ENCODE peak calls at places on chromosome 2, in ten cellular contexts. N, D, W, K, O, F, U, X, Q and Z are unnamed samples. For H3K27me3, the result is how much of the 10 kb centered on the place peaks cover.

GRCh38 chr2:188285774-188286173 is 5.9 kb upstream of the GULP1 start:
- DNase-seq in N (no peak), D (no peak), W (no peak), K (no peak), O (no peak), F (no peak), U (no peak), X (no peak), Q (no peak), Z (no peak)

GRCh38 chr2:173106959-173107628 is 31.4 kb downstream of the MAP3K20 start:
- DNase-seq in N (no peak), D (no peak), W (no peak), K (no peak), O (no peak), F (no peak), U (no peak), X (no peak), Q (no peak), Z (no peak)

GRCh38 chr2:137846993-137847392 is 117.3 kb upstream of the HNMT start:
- DNase-seq in N (no peak), D (no peak), W (no peak), K (no peak), O (no peak), F (no peak), U (no peak), X (no peak), Q (no peak), Z (no peak)

GRCh38 chr2:25201265-25201664 is 32.9 kb upstream of the POMC start:
- DNase-seq in N (peak), D (no peak), W (no peak), K (no peak), O (no peak), F (no peak), U (no peak), X (no peak), Q (no peak), Z (no peak)

GRCh38 chr2:219243291-219243761 is 1.9 kb downstream of the GLB1L start:
- DNase-seq in N (no peak), D (no peak), W (no peak), K (no peak), O (peak), F (peak), U (no peak), X (peak), Q (peak), Z (no peak)

GRCh38 chr2:198756166-198756565 is 701.6 kb downstream of the SATB2 start:
- DNase-seq in N (no peak), D (no peak), W (no peak), K (no peak), O (no peak), F (no peak), U (no peak), X (no peak), Q (no peak), Z (no peak)

GRCh38 chr2:26556309-26557243 is 78.7 kb upstream of the OTOF start:
- DNase-seq in N (no peak), D (no peak), W (no peak), K (no peak), O (no peak), F (no peak), U (no peak), X (no peak), Q (no peak), Z (no peak)

GRCh38 chr2:212797484-212798205 is 259.0 kb upstream of the ERBB4 start:
- DNase-seq in N (no peak), D (no peak), W (no peak), K (no peak), O (no peak), F (no peak), U (peak), X (no peak), Q (no peak), Z (no peak)

GRCh38 chr2:10309286-10309685 is 6.6 kb downstream of the HPCAL1 start:
- DNase-seq in N (no peak), D (no peak), W (no peak), K (no peak), O (no peak), F (no peak), U (no peak), X (no peak), Q (no peak), Z (no peak)

GRCh38 chr2:97966545-97967215 is 29.1 kb downstream of the TMEM131 start:
- DNase-seq in N (no peak), D (no peak), W (no peak), K (no peak), O (no peak), F (peak), U (no peak), X (no peak), Q (no peak), Z (no peak)

GRCh38 chr2:118812530-118812929 is 34.9 kb downstream of the EN1 start:
- DNase-seq in N (peak), D (no peak), W (no peak), K (no peak), O (no peak), F (no peak), U (no peak), X (no peak), Q (no peak), Z (no peak)

GRCh38 chr2:230905448-230906430 is 19.3 kb downstream of the GPR55 start:
- DNase-seq in N (peak), D (no peak), W (peak), K (no peak), O (no peak), F (no peak), U (peak), X (peak), Q (no peak), Z (peak)

GRCh38 chr2:127386246-127386645 is 1.5 kb downstream of the MAP3K2 start:
- DNase-seq in N (no peak), D (no peak), W (no peak), K (no peak), O (no peak), F (no peak), U (no peak), X (no peak), Q (no peak), Z (no peak)

GRCh38 chr2:144083211-144083610 is 436.7 kb downstream of the ZEB2 start:
- DNase-seq in N (no peak), D (peak), W (no peak), K (no peak), O (no peak), F (no peak), U (peak), X (no peak), Q (no peak), Z (no peak)

GRCh38 chr2:205892141-205893064 is 193.6 kb downstream of the INO80D start:
- DNase-seq in N (no peak), D (no peak), W (peak), K (no peak), O (peak), F (peak), U (no peak), X (no peak), Q (peak), Z (no peak)

GRCh38 chr2:230225486-230225885 is at the start of gene SP140:
- DNase-seq in N (no peak), D (peak), W (no peak), K (peak), O (peak), F (peak), U (no peak), X (peak), Q (no peak), Z (peak)

GRCh38 chr2:118738524-118739308 is 108.7 kb downstream of the EN1 start:
- DNase-seq in N (peak), D (no peak), W (no peak), K (no peak), O (no peak), F (peak), U (peak), X (no peak), Q (no peak), Z (no peak)

GRCh38 chr2:96768083-96768561 is 7.4 kb downstream of the CNNM4 start:
- DNase-seq in N (no peak), D (no peak), W (no peak), K (no peak), O (no peak), F (peak), U (no peak), X (peak), Q (no peak), Z (no peak)

GRCh38 chr2:120771556-120772208 is 36.0 kb downstream of the GLI2 start:
- DNase-seq in N (peak), D (peak), W (no peak), K (peak), O (peak), F (no peak), U (peak), X (no peak), Q (peak), Z (no peak)

GRCh38 chr2:174835797-174836255 is 71.6 kb upstream of the CHRNA1 start:
- DNase-seq in N (peak), D (no peak), W (no peak), K (no peak), O (no peak), F (no peak), U (peak), X (no peak), Q (no peak), Z (no peak)

GRCh38 chr2:219630770-219631405 is 3.5 kb downstream of the SLC4A3 start:
- DNase-seq in N (peak), D (peak), W (no peak), K (peak), O (no peak), F (no peak), U (no peak), X (no peak), Q (peak), Z (no peak)

GRCh38 chr2:64679673-64680425 is 26.1 kb upstream of the SERTAD2 start:
- DNase-seq in N (no peak), D (no peak), W (no peak), K (no peak), O (no peak), F (no peak), U (no peak), X (no peak), Q (no peak), Z (no peak)

GRCh38 chr2:215900203-215900611 is 113.1 kb downstream of the MREG start:
- DNase-seq in N (no peak), D (peak), W (no peak), K (no peak), O (peak), F (no peak), U (no peak), X (no peak), Q (no peak), Z (no peak)

GRCh38 chr2:102037681-102038080 is 45.9 kb downstream of the IL1R2 start:
- DNase-seq in N (no peak), D (no peak), W (no peak), K (no peak), O (no peak), F (no peak), U (peak), X (no peak), Q (no peak), Z (no peak)

GRCh38 chr2:27966466-27966865 is 75.9 kb downstream of the BABAM2 start:
- DNase-seq in N (no peak), D (no peak), W (no peak), K (peak), O (no peak), F (no peak), U (no peak), X (no peak), Q (peak), Z (no peak)

GRCh38 chr2:236916181-236916580 is 169.5 kb upstream of the COPS8 start:
- DNase-seq in N (no peak), D (no peak), W (no peak), K (no peak), O (no peak), F (peak), U (no peak), X (no peak), Q (no peak), Z (no peak)

GRCh38 chr2:85326946-85327756 is 638 bp downstream of the TGOLN2 start:
- DNase-seq in N (peak), D (peak), W (no peak), K (peak), O (peak), F (peak), U (peak), X (peak), Q (peak), Z (peak)

GRCh38 chr2:29117636-29118303 is 2.6 kb downstream of the CLIP4 start:
- DNase-seq in N (no peak), D (no peak), W (no peak), K (no peak), O (no peak), F (no peak), U (no peak), X (no peak), Q (no peak), Z (no peak)

GRCh38 chr2:21422050-21422449 is 298.3 kb downstream of the TDRD15 start:
- DNase-seq in N (peak), D (no peak), W (no peak), K (peak), O (peak), F (no peak), U (peak), X (no peak), Q (peak), Z (no peak)

GRCh38 chr2:15834381-15835031 is 105.8 kb upstream of the MYCN start:
- DNase-seq in N (no peak), D (no peak), W (no peak), K (no peak), O (no peak), F (no peak), U (no peak), X (no peak), Q (no peak), Z (no peak)

GRCh38 chr2:236162804-236163482 is 5.2 kb downstream of the GBX2 start:
- DNase-seq in N (no peak), D (no peak), W (no peak), K (no peak), O (no peak), F (no peak), U (no peak), X (no peak), Q (no peak), Z (no peak)

GRCh38 chr2:46162329-46162870 is 134.8 kb upstream of the EPAS1 start:
- DNase-seq in N (no peak), D (no peak), W (no peak), K (no peak), O (no peak), F (no peak), U (no peak), X (no peak), Q (no peak), Z (no peak)

GRCh38 chr2:85662899-85663683 is 4.9 kb downstream of the SFTPB start:
- DNase-seq in N (peak), D (peak), W (no peak), K (peak), O (no peak), F (no peak), U (peak), X (no peak), Q (no peak), Z (no peak)

GRCh38 chr2:44135771-44136170 is 32.9 kb upstream of the PPM1B start:
- DNase-seq in N (peak), D (no peak), W (no peak), K (no peak), O (no peak), F (no peak), U (peak), X (no peak), Q (no peak), Z (no peak)

GRCh38 chr2:130768191-130768855 is 13.0 kb downstream of the AMER3 start:
- DNase-seq in N (no peak), D (no peak), W (no peak), K (no peak), O (no peak), F (no peak), U (no peak), X (no peak), Q (no peak), Z (no peak)

GRCh38 chr2:43251171-43251731 is 24.8 kb upstream of the ZFP36L2 start:
- DNase-seq in N (peak), D (no peak), W (no peak), K (no peak), O (no peak), F (no peak), U (no peak), X (no peak), Q (no peak), Z (no peak)

GRCh38 chr2:83851066-83851465 is 608.0 kb downstream of the SUCLG1 start:
- DNase-seq in N (no peak), D (no peak), W (no peak), K (no peak), O (no peak), F (no peak), U (no peak), X (no peak), Q (no peak), Z (no peak)

DNA sequence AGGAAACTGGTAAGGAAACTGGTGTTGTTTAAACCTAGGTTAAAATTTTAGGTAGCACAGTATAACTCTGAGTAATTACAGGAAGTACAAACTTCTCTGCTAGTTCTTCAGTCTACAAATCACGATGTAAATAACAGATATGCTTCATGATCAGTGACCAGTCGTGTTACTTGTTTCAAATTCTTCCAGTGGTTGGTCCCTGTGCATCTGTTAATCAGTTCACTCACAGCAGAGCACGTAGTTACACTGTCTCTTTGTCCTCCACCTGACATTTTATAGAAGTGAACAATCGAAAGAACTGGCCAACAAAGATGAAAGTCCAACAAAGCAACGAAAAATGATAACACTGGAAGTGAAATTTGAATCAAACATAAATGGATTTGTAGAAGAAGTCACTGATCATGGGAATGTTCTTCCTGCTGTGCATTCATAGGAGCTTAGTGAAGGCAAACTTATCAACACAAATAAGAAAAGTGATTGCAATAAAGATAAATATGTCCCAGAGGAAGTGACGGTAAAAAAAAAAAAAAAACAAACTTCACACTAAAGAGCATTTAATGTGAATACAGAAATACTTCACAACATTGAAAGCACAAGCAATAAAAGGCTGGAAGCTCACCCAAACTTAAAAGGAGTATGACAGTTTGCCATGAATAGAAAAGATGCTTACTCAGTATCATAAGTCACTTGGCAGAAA is 7.0 kb downstream of the EIF2AK2 start:
- DNase-seq in N (no peak), D (no peak), W (no peak), K (no peak), O (no peak), F (peak), U (no peak), X (no peak), Q (no peak), Z (peak)
- H3K4me3 ChIP-seq in N (no peak), D (no peak), W (no peak), K (no peak), O (no peak), F (no peak), U (no peak), X (no peak), Q (no peak), Z (peak)

GRCh38 chr2:36479406-36479805 is 118.6 kb downstream of the FEZ2 start:
- DNase-seq in N (no peak), D (no peak), W (no peak), K (no peak), O (no peak), F (no peak), U (no peak), X (no peak), Q (no peak), Z (no peak)

GRCh38 chr2:36481709-36482108 is 116.3 kb downstream of the FEZ2 start:
- DNase-seq in N (no peak), D (no peak), W (no peak), K (no peak), O (no peak), F (no peak), U (no peak), X (no peak), Q (no peak), Z (no peak)

GRCh38 chr2:36480596-36480995 is 117.4 kb downstream of the FEZ2 start:
- DNase-seq in N (no peak), D (no peak), W (no peak), K (no peak), O (no peak), F (no peak), U (no peak), X (no peak), Q (no peak), Z (no peak)

GRCh38 chr2:36478999-36479398 is 119.0 kb downstream of the FEZ2 start:
- DNase-seq in N (no peak), D (no peak), W (no peak), K (no peak), O (no peak), F (no peak), U (no peak), X (no peak), Q (no peak), Z (no peak)

GRCh38 chr2:36480028-36480427 is 117.9 kb downstream of the FEZ2 start:
- DNase-seq in N (no peak), D (no peak), W (no peak), K (no peak), O (no peak), F (no peak), U (no peak), X (no peak), Q (no peak), Z (no peak)
- H3K27ac ChIP-seq in N (no peak), D (no peak), W (no peak), K (no peak), O (no peak), F (no peak), U (no peak), X (no peak), Q (no peak), Z (no peak)

GRCh38 chr2:71971493-71971892 is 176.2 kb downstream of the CYP26B1 start:
- DNase-seq in N (no peak), D (no peak), W (no peak), K (no peak), O (no peak), F (no peak), U (no peak), X (no peak), Q (no peak), Z (no peak)
- H3K27me3 ChIP-seq in N (under half), D (under half), W (under half), K (under half), O (under half), F (under half), U (under half), X (under half), Q (under half), Z (under half)

GRCh38 chr2:23562143-23562542 is 177.2 kb downstream of the KLHL29 start:
- DNase-seq in N (no peak), D (no peak), W (no peak), K (no peak), O (no peak), F (no peak), U (no peak), X (no peak), Q (no peak), Z (no peak)

GRCh38 chr2:23561544-23561943 is 176.6 kb downstream of the KLHL29 start:
- DNase-seq in N (no peak), D (no peak), W (no peak), K (no peak), O (no peak), F (no peak), U (no peak), X (no peak), Q (no peak), Z (no peak)

GRCh38 chr2:23559561-23560239 is 174.7 kb downstream of the KLHL29 start:
- DNase-seq in N (no peak), D (no peak), W (no peak), K (no peak), O (no peak), F (no peak), U (no peak), X (no peak), Q (no peak), Z (no peak)

GRCh38 chr2:23563151-23563550 is 178.2 kb downstream of the KLHL29 start:
- DNase-seq in N (no peak), D (no peak), W (no peak), K (no peak), O (no peak), F (no peak), U (no peak), X (no peak), Q (no peak), Z (no peak)

DNA sequence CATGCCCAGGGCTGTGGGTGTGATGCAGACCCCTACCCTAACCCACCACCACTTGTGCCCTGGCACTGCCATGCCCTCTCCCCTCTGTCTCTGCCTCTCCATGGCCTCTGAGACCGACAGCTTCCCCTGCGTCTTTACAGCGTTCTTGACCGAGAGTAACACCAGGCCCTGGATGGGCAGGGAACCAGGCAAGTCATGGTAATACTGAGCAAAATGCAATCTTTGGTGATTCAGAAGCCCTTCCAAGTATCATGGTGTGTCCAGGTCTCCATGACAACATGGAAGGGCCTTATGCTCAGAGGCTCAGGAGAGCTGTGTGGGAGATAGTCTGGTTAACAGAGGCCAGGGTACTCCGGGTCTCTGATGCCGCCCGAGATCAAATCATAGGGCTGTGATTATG is 176.1 kb downstream of the KLHL29 start:
- DNase-seq in N (no peak), D (peak), W (no peak), K (no peak), O (no peak), F (no peak), U (no peak), X (no peak), Q (no peak), Z (no peak)
- H3K4me3 ChIP-seq in N (no peak), D (no peak), W (no peak), K (no peak), O (no peak), F (no peak), U (no peak), X (no peak), Q (no peak), Z (no peak)

DNA sequence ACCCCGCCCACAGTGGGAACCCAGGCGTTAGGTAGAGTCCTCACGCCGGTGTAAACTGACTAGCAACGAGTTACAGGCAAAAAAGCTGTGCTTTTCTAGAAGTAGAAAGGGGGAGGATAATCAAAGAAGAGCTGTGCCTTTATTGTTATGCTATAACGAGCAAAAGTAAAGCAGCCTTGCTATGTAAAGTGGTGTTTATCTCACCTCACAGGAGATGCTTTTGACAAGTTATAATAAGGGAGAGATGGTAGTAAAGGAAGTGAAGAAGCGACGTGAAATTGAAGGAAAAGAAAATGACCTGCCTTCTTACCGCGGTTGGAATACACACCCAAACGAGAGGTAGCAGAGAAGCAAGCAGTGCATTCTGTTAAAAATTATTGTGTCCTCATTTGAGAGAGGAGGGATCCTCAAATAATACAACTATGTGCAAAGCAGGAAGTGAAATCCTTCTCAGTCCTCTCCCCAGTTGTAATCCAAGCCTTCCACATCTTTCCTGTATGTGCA is 898 bp downstream of the TANK start:
- DNase-seq in N (no peak), D (no peak), W (no peak), K (no peak), O (no peak), F (no peak), U (no peak), X (no peak), Q (no peak), Z (peak)
- H3K27ac ChIP-seq in N (no peak), D (peak), W (peak), K (peak), O (peak), F (peak), U (peak), X (peak), Q (peak), Z (peak)